ENCODE peak calls at places on chromosomes 16 and 17, in five cellular contexts. V, U, G, N and H are unnamed samples.

GRCh38 chr16:85988723-85989313 is 89.9 kb downstream of the IRF8 start:
- DNase-seq in V (no peak), U (no peak), G (no peak), N (peak), H (no peak)

GRCh38 chr17:37239690-37240344 is 136.0 kb upstream of the C17orf78 start:
- DNase-seq in V (no peak), U (peak), G (peak), N (no peak), H (no peak)

GRCh38 chr16:17369441-17369951 is 101.3 kb downstream of the XYLT1 start:
- DNase-seq in V (no peak), U (no peak), G (no peak), N (no peak), H (peak)

GRCh38 chr17:35807371-35808144 is 1.7 kb upstream of the TAF15 start:
- DNase-seq in V (no peak), U (no peak), G (peak), N (no peak), H (no peak)

GRCh38 chr16:27628216-27628945 is 78.4 kb downstream of the KATNIP start:
- DNase-seq in V (no peak), U (no peak), G (no peak), N (no peak), H (no peak)

GRCh38 chr17:74161501-74161850 is 42.0 kb upstream of the RPL38 start:
- DNase-seq in V (no peak), U (no peak), G (no peak), N (no peak), H (no peak)

GRCh38 chr16:65889533-65889966 is 476.9 kb upstream of the CDH5 start:
- DNase-seq in V (no peak), U (no peak), G (no peak), N (no peak), H (no peak)

GRCh38 chr17:46986401-46986800 is 7.3 kb upstream of the RPRML start:
- DNase-seq in V (no peak), U (no peak), G (no peak), N (no peak), H (no peak)

GRCh38 chr17:45896803-45897693 is 2.7 kb downstream of the MAPT start:
- DNase-seq in V (no peak), U (peak), G (peak), N (no peak), H (no peak)

GRCh38 chr17:47650525-47651522 is 1.1 kb downstream of the KPNB1 start:
- DNase-seq in V (peak), U (peak), G (peak), N (peak), H (peak)

GRCh38 chr17:47297661-47298400 is 25.9 kb upstream of the EFCAB13 start:
- DNase-seq in V (no peak), U (no peak), G (no peak), N (no peak), H (no peak)

GRCh38 chr16:3673676-3674377 is 19.3 kb downstream of the DNASE1 start:
- DNase-seq in V (no peak), U (no peak), G (no peak), N (no peak), H (no peak)

GRCh38 chr17:19747829-19748806 is at the start of gene ALDH3A1:
- DNase-seq in V (no peak), U (peak), G (no peak), N (no peak), H (no peak)

GRCh38 chr16:35452471-35452870 is 1993.1 kb downstream of the TP53TG3F start:
- DNase-seq in V (no peak), U (no peak), G (no peak), N (no peak), H (no peak)

GRCh38 chr17:79874329-79874981 is 35.2 kb upstream of the CBX4 start:
- DNase-seq in V (no peak), U (peak), G (peak), N (no peak), H (no peak)

GRCh38 chr17:32878211-32878610 is 1.3 kb upstream of the MYO1D start:
- DNase-seq in V (peak), U (no peak), G (peak), N (no peak), H (no peak)

GRCh38 chr17:51365090-51365489 is 104.7 kb downstream of the UTP18 start:
- DNase-seq in V (no peak), U (no peak), G (peak), N (no peak), H (peak)

GRCh38 chr17:33338242-33338641 is 45.1 kb upstream of the ASIC2 start:
- DNase-seq in V (no peak), U (no peak), G (no peak), N (no peak), H (no peak)

GRCh38 chr16:50136399-50136798 is 16.7 kb upstream of the TENT4B start:
- DNase-seq in V (no peak), U (no peak), G (no peak), N (no peak), H (no peak)

GRCh38 chr17:69250641-69251040 is 22.0 kb upstream of the ABCA10 start:
- DNase-seq in V (no peak), U (no peak), G (peak), N (no peak), H (no peak)

GRCh38 chr16:4611337-4612023 is 3.2 kb downstream of the UBALD1 start:
- DNase-seq in V (no peak), U (no peak), G (peak), N (no peak), H (no peak)

GRCh38 chr17:82571855-82572254 is 52.3 kb downstream of the FOXK2 start:
- DNase-seq in V (no peak), U (no peak), G (no peak), N (no peak), H (no peak)

GRCh38 chr16:84836234-84836647 is 16.5 kb downstream of the CRISPLD2 start:
- DNase-seq in V (peak), U (no peak), G (peak), N (no peak), H (no peak)

GRCh38 chr17:45149669-45150603 is 1.7 kb downstream of the HEXIM1 start:
- DNase-seq in V (no peak), U (peak), G (peak), N (no peak), H (no peak)

GRCh38 chr17:45314761-45315549 is 1.9 kb downstream of the MAP3K14 start:
- DNase-seq in V (no peak), U (peak), G (no peak), N (no peak), H (no peak)

GRCh38 chr17:57982452-57983170 is 5.4 kb downstream of the VEZF1 start:
- DNase-seq in V (no peak), U (no peak), G (no peak), N (no peak), H (no peak)

GRCh38 chr17:75875940-75876189 is 2.5 kb downstream of the TRIM47 start:
- DNase-seq in V (no peak), U (no peak), G (no peak), N (no peak), H (no peak)

GRCh38 chr17:47611372-47612350 is 38.1 kb upstream of the KPNB1 start:
- DNase-seq in V (no peak), U (no peak), G (peak), N (no peak), H (no peak)

DNA sequence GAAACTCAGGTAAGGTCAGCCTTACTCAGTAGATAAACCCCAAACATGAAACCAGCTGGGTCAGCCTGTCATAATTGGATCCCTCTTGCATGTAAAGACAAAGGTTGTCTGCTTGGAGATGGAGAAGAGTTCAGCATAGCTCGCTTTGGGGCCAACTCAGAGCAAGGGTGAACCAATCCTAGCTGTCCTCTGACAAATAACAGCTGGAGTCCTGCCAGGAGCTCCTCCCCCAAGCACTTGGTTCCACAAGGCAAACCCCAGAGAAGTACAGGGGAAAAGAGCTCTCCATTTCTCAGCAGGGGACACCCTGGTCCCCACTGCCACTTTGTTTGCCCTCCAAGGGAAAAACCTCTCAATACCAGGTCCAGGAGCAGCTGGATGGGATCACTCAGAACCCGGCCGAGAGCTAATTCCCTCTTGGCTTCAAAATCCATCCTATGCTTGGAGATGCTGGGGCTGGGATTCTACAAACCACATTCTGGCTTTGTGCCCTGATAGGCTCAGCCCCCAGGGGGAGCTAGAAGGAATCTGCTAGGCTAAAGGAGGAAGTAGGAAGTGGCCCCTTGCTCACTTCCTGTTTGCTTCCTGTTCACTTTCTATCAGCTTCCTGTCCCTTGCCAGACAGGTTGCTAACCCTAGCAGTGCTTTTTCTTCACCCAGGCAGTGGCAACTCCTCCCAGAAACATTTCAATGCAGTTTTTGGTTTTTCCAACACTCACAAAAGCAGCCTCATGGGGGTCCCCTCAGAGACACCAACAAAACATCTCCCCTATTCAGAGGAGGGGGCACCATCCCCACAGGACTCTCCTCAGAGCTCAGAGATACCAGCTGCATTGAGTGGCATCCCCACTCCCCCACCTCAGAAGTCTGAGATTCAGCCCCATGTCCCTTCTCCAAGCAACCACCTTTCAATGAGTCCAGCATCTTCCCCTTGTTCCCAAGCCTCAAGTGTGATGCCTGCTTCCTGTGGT is 30.7 kb downstream of the CDRT4 start:
- DNase-seq in V (no peak), U (peak), G (peak), N (no peak), H (no peak)
- TF ChIP-seq CTCF in V (no peak), U (no peak), G (peak), N (no peak), H (peak)

DNA sequence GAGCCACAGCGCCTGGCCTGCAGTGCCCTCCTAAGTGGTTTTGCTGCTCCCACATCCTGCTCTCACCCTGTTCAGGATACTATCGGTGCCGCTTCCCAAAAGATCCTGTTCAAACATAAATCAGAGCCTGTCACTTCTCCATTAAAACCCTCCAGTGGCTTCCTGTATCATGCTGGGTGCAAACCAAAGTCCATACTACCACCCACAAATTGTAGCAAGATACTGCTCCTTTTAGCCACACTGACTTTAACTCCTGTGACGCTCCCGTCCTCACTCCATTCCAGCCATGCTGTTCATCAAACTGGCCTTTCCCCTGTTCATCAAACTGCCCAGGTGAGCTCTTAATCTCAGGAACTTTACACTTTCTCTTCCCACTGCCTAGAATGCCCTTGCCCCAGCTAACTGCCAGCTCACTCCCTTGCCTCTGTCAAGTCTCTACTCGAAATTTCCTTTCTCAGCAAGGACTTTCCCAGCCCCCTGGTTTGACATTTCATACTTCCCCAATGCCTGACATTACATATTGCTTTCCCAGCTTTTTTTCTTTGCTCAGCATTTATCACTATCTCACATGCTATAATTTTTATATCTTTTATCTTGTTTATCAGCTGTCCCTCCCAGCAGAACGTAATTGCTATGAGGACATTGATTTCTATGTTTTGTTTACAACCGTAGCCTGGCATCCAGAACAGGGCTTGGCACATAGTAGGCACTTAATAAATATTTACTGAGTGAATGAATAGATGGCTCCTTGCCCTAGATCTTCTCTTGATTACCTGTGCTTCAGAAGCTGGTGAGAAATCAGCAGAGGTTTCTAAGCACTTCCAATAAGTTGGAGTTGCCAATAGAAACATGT is 44.3 kb upstream of the SMURF2 start:
- DNase-seq in V (no peak), U (peak), G (no peak), N (no peak), H (no peak)
- TF ChIP-seq CTCF in V (no peak), U (no peak), G (no peak), N (no peak), H (no peak)

GRCh38 chr16:87602821-87603683 is 744 bp downstream of the JPH3 start:
- DNase-seq in V (no peak), U (no peak), G (no peak), N (no peak), H (no peak)

GRCh38 chr16:87601322-87602004 is 845 bp upstream of the JPH3 start:
- DNase-seq in V (no peak), U (no peak), G (no peak), N (no peak), H (no peak)

GRCh38 chr16:87602005-87602790 is at the start of gene JPH3:
- DNase-seq in V (no peak), U (no peak), G (no peak), N (no peak), H (no peak)

GRCh38 chr16:87604572-87605135 is 2.3 kb downstream of the JPH3 start:
- DNase-seq in V (no peak), U (no peak), G (no peak), N (no peak), H (no peak)

DNA sequence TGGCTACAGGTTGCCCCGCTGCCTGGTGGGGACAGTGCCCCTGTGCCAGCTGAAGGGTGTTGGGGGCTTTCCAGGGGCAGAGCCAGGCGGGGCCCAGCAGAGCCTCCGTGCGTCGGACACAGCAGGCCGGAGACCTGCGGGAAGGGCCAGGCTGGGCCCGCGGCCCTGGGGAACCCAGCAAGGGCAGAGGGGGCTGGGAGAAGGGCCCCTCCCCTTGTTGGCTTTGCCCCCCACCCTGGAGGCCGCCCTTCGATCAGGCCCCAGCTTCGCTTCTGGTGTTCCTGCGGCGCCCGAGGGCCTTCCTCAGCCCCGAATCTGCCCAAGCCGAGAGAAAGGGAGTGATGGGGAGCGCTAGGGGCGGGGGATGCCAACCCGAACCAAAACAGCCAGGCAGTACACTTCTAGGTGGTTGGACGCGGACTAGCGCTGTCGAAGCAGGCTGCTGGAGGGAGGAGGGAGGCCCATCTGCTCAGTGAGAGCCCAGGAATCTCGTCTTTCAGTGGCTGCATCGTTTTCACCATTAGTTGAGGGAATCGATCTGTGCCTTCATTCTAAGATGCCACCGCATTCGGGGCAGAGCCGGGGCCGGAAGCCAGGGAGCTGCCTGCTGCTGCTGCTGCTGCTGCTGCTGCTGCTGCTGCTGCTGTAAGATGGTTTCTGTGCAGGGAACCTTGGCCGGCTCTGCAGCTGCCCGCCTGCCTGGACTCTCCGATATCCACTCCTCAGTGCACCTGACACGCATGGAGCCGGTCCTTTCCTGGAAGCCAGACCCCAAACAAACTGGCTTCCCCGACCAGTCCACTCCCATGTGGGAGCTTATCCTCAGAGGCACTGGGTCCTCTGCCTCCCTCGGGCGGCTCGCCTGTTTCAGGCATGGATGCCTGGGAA is 1.6 kb downstream of the JPH3 start:
- DNase-seq in V (no peak), U (no peak), G (no peak), N (no peak), H (no peak)
- TF ChIP-seq CTCF in V (no peak), U (no peak), G (no peak), N (no peak), H (no peak)

GRCh38 chr17:77204531-77204930 is 63.8 kb downstream of the SEC14L1 start:
- DNase-seq in V (no peak), U (no peak), G (no peak), N (no peak), H (no peak)

GRCh38 chr17:77203436-77203835 is 62.7 kb downstream of the SEC14L1 start:
- DNase-seq in V (no peak), U (no peak), G (no peak), N (no peak), H (no peak)

GRCh38 chr17:77197115-77197514 is 56.3 kb downstream of the SEC14L1 start:
- DNase-seq in V (no peak), U (no peak), G (no peak), N (no peak), H (no peak)

GRCh38 chr17:77203846-77204245 is 63.1 kb downstream of the SEC14L1 start:
- DNase-seq in V (no peak), U (no peak), G (no peak), N (no peak), H (no peak)

DNA sequence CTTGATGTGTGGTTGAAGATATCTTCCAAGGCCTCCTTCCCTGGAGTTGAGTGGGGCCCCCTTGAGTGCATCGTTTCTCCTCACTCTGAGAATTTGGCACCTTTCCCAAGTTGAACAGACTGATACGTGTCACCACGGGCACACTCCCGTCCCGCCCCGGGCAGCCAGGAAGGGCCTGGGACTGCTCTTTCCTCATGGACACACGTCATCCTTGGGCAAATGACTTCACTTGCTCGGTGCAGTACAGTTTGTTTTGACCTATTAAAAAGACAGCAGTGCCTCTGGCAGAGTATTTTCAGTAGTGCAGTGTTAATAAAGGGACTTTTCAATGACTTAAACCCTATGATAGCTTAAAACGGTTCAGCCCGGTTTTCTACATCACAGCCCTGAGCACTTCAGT is 59.9 kb downstream of the SEC14L1 start:
- DNase-seq in V (no peak), U (no peak), G (peak), N (no peak), H (no peak)
- TF ChIP-seq CTCF in V (no peak), U (no peak), G (no peak), N (no peak), H (no peak)

DNA sequence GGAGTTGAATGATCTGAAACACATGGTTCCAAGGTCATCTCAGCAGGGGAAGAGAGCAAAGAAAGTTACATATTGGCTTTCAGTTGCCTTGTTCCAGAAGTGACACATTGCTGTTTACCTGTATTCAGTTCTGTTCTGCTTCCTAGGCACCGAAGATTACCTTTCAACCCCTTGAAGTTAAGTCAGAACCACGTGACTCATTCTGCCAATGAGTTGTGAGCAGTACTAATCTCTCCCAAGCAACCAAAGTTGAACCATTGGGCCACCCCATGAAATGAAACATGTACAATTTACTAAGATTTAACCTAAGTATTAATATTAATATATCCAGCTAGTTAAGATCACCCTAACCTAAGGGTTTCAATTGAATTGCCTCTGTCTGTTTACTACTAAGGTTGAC is 439.2 kb upstream of the MAF start:
- DNase-seq in V (no peak), U (no peak), G (no peak), N (no peak), H (no peak)
- TF ChIP-seq CTCF in V (no peak), U (no peak), G (no peak), N (no peak), H (no peak)

GRCh38 chr17:71085238-71086033 is 916.1 kb downstream of the KCNJ2 start:
- DNase-seq in V (no peak), U (peak), G (peak), N (no peak), H (no peak)
- TF ChIP-seq CTCF in V (no peak), U (peak), G (peak), N (no peak), H (no peak)

DNA sequence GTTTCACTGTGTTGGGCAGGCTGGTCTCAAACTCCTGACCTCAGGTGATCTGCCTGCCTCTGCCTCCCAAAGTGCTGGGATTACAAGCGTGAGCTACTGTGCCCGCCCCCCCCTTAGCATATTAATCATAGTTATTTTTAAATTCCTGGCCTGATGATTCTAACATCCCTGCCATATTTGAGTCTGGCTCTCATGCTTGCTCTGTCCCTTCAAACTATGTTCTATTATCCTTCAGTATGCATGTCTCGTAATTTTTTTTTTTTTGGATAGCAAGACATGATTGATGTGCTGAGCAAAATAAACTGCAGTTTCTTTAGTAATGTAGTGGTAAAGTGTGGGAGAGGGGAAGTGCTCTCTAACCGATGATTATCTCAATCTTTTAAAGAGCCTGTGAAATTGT is 34.4 kb upstream of the TMEM92 start:
- DNase-seq in V (no peak), U (no peak), G (peak), N (no peak), H (no peak)
- TF ChIP-seq CTCF in V (no peak), U (no peak), G (no peak), N (no peak), H (no peak)